ENCODE peak calls at places on chromosomes 1 and 21, in seven cellular contexts. G is H1, M is IMR-90, U is mesenchymal stem cell, V is neuronal stem cell, J is H9, E is trophoblast cell. R is an unnamed sample.

GRCh38 chr1:100089082-100089481 is 43.6 kb downstream of the SASS6 start:
- DNase-seq in G (no peak), E (no peak), V (no peak), M (no peak), U (no peak), J (no peak), R (no peak)

GRCh38 chr1:21175670-21176581 is 771 bp downstream of the EIF4G3 start:
- DNase-seq in M (no peak), E (no peak), U (peak), V (peak), J (peak), G (no peak), R (peak)

GRCh38 chr1:50735443-50735842 is 224.6 kb downstream of the FAF1 start:
- DNase-seq in M (peak), V (no peak), U (peak), J (no peak), G (no peak), E (no peak), R (peak)

GRCh38 chr1:78370356-78370755 is 120.4 kb upstream of the PTGFR start:
- DNase-seq in U (no peak), E (no peak), J (no peak), V (no peak), G (no peak), M (peak), R (no peak)

GRCh38 chr21:33478858-33479678 is 706 bp downstream of the TMEM50B start:
- DNase-seq in U (peak), J (peak), G (no peak), M (peak), V (peak), E (peak), R (peak)

GRCh38 chr1:22131875-22132486 is 10.9 kb downstream of the WNT4 start:
- DNase-seq in J (peak), G (peak), V (peak), E (peak), M (no peak), U (peak), R (peak)

GRCh38 chr1:101200513-101200912 is 36.3 kb upstream of the S1PR1 start:
- DNase-seq in J (peak), V (no peak), G (peak), M (peak), U (peak), E (no peak), R (peak)

GRCh38 chr1:228168563-228169270 is 3.1 kb downstream of the IBA57 start:
- DNase-seq in G (no peak), U (no peak), V (no peak), E (no peak), J (no peak), M (no peak), R (no peak)

GRCh38 chr1:32761253-32761877 is 55.8 kb downstream of the YARS1 start:
- DNase-seq in G (no peak), V (no peak), J (peak), M (peak), E (peak), U (peak), R (peak)

GRCh38 chr1:59498640-59499039 is 201.7 kb downstream of the FGGY start:
- DNase-seq in M (no peak), V (no peak), J (no peak), G (no peak), U (peak), E (no peak), R (no peak)

GRCh38 chr1:101112051-101112770 is 86.6 kb upstream of the DPH5 start:
- DNase-seq in V (no peak), U (no peak), E (no peak), J (no peak), G (no peak), M (no peak), R (no peak)

GRCh38 chr1:157495285-157495684 is 57.0 kb downstream of the FCRL5 start:
- DNase-seq in M (no peak), E (no peak), G (no peak), J (no peak), U (no peak), V (no peak), R (no peak)

GRCh38 chr1:156586323-156586722 is 5.3 kb upstream of the NAXE start:
- DNase-seq in E (no peak), U (no peak), M (no peak), G (no peak), V (no peak), J (no peak), R (no peak)

GRCh38 chr1:77664923-77665516 is 17.4 kb downstream of the ZZZ3 start:
- DNase-seq in E (no peak), G (no peak), M (no peak), U (no peak), J (no peak), V (no peak), R (no peak)

GRCh38 chr1:113928129-113928949 is 785 bp upstream of the HIPK1 start:
- DNase-seq in V (no peak), E (no peak), U (peak), J (no peak), G (no peak), M (peak), R (no peak)

GRCh38 chr1:163472267-163472666 is 150.5 kb downstream of the NUF2 start:
- DNase-seq in J (no peak), M (no peak), E (no peak), V (no peak), U (no peak), G (no peak), R (no peak)

GRCh38 chr1:166811691-166812090 is 27.6 kb upstream of the POGK start:
- DNase-seq in E (no peak), U (no peak), G (no peak), M (peak), V (no peak), J (no peak), R (no peak)

GRCh38 chr1:22141493-22141892 is 1.4 kb downstream of the WNT4 start:
- DNase-seq in G (no peak), U (peak), M (no peak), J (no peak), E (no peak), V (no peak), R (no peak)

GRCh38 chr1:61012365-61012764 is 70.0 kb upstream of the NFIA start:
- DNase-seq in M (no peak), U (no peak), G (no peak), E (no peak), J (no peak), V (no peak), R (no peak)

DNA sequence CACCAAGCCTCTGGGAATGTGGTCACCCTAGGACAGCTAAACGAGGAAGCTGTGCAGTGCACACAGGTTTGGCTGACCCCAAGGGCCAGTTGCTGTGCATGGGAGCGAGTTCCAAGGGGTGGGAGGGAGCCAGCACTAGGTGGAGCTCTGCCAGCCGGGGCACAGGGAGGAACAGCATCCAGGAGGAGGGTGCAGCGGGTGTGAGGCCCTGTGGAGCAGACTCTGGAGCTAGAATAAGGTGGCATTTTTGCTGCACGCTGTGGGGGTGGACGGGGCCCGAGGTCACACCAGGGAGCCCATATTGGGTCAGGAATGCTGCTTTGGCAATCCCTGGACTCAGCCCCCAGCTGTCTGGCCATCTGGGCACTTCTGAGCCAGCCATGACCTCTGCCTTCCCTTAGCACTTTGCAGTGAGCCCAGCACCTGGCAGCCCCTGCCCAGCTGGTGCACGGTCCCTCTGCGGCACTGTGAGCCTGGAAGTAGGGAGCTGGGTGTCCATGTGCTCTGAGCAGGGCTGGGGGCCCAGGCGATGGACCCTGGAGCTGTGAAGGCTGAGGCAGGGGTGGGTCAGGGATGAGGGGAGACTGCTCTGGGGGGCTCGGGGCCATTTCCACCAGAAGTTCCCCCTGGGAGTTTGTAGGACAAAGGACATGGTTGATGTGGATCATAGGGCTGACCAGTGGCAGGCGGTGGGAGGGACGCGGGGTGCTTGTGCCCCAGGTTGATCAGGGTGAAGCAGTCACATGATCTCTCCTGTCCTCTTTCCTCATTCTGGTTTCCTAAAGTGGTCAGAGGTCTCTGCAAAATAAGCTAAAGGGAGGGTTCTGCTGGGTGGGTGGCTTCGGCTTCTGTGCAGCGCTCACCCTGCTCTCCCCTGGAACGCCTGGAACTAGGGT is 8.9 kb downstream of the PDXK start:
- DNase-seq in E (peak), J (peak), V (no peak), G (no peak), M (peak), U (peak), R (no peak)
- H2BK5ac ChIP-seq in E (peak), J (no peak), V (peak), G (peak), M (peak), U (peak), R (peak)

GRCh38 chr21:39644069-39644468 is 31.3 kb downstream of the B3GALT5 start:
- DNase-seq in G (no peak), U (no peak), M (no peak), E (no peak), V (no peak), J (no peak), R (no peak)

GRCh38 chr21:39641827-39642450 is 29.2 kb downstream of the B3GALT5 start:
- DNase-seq in U (no peak), G (no peak), J (peak), E (no peak), M (no peak), V (no peak), R (no peak)

GRCh38 chr21:39637971-39638628 is 25.4 kb downstream of the B3GALT5 start:
- DNase-seq in V (no peak), J (no peak), G (no peak), M (no peak), E (no peak), U (no peak), R (no peak)

GRCh38 chr21:39637197-39637970 is 24.6 kb downstream of the B3GALT5 start:
- DNase-seq in V (no peak), U (no peak), J (peak), E (no peak), M (no peak), G (no peak), R (peak)

GRCh38 chr21:39640754-39641153 is 28.0 kb downstream of the B3GALT5 start:
- DNase-seq in U (no peak), J (peak), G (no peak), M (no peak), V (no peak), E (no peak), R (no peak)
- H2BK5ac ChIP-seq in U (no peak), J (no peak), G (no peak), M (no peak), V (no peak), E (no peak), R (no peak)

GRCh38 chr21:41686664-41687063 is 80.2 kb downstream of the RIPK4 start:
- DNase-seq in G (no peak), U (no peak), J (no peak), M (no peak), E (no peak), V (no peak), R (no peak)

GRCh38 chr21:41687633-41688032 is 79.2 kb downstream of the RIPK4 start:
- DNase-seq in J (no peak), E (no peak), G (no peak), V (no peak), M (no peak), U (no peak), R (no peak)

GRCh38 chr21:41684381-41685245 is 82.2 kb downstream of the RIPK4 start:
- DNase-seq in M (peak), V (no peak), U (peak), G (no peak), J (no peak), E (peak), R (peak)

GRCh38 chr21:41683815-41684214 is 83.0 kb downstream of the RIPK4 start:
- DNase-seq in J (no peak), U (no peak), M (no peak), E (no peak), G (no peak), V (no peak), R (no peak)

DNA sequence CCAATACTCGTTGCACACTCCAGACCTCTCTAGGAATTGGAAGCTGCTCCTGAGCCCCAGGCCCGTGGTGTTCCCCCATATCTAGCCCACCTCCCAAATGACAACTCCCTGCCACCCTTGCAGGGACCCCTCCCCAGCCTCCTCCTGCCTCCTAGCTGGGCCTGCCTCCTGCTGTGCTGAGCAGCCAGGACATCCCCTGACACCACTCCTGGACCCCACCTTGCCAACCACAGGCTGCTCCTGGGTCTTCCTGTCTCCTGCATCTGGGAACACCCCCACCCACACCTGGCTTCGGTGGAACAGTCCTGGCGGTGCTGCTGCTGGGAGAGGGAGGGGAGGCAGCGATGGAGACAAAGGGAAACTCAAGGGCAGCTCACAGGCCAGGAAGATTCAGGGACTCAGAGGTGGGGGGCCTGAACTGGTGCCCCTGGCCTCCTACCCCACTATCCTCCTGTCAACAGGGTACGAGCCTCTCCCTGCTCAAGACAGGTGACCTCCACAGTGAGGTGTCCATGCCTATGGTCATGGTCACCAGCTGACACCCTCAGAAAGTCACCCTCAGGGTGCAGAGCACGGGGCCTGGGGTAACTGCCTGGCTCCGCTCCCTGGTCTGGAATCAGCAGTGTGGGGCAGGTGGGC is 81.2 kb downstream of the RIPK4 start:
- DNase-seq in J (no peak), V (no peak), U (no peak), E (no peak), M (no peak), G (no peak), R (no peak)
- H2BK5ac ChIP-seq in J (no peak), V (no peak), U (no peak), E (no peak), M (no peak), G (no peak), R (no peak)

DNA sequence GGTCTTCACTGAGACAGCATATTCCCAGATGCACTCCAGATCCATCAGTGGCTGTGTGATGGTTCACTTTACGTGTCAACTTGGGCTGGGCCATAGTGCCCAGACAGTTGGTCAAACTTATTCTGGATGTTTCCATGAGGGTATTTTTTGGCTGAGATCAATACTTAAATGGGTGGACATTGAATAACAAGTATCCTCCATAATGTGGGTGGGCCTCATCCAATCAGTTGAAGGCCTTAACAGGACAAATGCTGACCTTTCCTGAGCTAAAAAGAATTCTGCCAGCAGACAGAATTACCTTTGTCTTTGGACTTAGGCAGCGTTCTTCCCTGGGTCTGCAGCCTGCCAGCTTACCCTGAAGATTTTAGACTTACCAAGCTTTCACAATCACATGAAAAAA is 513.0 kb downstream of the LTN1 start:
- DNase-seq in G (no peak), J (no peak), E (no peak), U (no peak), M (no peak), V (no peak), R (no peak)
- H2BK5ac ChIP-seq in G (no peak), J (no peak), E (no peak), U (no peak), M (no peak), V (no peak), R (no peak)

DNA sequence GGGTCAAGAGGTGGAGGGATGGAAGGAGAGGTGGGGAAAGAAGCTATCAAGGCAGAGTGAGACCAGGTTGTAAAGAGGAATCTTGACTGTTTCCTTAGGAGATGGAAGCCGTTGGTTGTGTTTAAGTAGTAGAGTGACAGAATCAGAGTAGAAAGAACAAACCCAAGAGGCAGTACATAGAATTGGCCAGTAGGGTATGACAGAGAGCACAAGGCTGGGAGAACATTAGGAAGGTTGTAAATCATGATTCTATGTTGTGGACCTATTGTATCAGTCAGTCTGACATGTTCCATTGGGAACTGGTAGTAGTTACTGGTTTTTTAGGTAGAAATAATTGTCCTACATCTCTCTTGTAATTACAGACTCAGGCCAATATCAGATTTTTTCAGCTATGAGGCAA is 486.9 kb upstream of the USP24 start:
- DNase-seq in U (peak), E (peak), V (no peak), M (no peak), G (no peak), J (no peak), R (peak)
- H2BK5ac ChIP-seq in U (no peak), E (no peak), V (no peak), M (peak), G (no peak), J (no peak), R (no peak)

DNA sequence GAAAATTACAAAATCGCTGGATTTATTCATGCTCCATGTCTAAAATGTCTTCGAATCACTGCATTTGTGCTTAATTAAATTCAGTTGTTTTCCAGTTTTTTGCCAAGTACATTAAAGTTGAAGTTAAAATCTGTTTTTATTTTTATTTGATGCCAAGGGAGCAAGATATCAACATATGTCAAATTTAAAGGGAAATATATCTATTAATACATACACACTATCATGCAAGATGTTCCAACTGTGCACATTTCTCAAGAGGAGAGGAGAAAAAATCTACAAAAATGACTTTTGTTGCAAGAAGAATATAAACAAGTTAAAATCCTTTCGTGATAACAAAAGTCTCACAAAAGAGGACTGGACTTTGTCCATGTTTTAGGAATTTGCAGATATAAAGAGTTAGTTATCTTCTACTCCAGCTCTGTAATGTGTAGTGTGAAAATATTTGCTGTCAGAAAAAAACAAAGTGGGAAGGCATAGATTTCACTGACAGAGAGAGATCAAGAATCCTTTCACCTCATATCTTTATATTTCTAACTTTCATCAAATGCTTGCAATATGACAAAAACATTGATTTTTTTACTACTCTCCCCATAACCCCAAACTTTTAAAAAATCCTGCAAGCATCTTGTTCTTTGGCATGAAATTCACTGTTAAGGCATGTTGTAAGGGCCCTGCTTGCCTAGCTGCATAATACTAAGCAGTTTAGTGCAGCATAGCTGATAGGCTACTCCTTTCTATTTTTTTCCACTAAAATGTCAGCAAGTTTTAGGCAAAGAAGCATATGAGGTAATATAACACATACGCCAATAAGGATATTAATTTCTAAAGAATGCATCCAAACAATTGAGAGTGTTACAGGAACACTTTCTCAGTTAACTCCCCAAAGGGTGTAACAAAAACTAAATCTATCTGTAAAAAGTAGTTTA is 340.2 kb upstream of the ADAMTS5 start:
- DNase-seq in G (no peak), U (peak), V (no peak), M (peak), E (no peak), J (no peak), R (no peak)
- H2BK5ac ChIP-seq in G (no peak), U (no peak), V (no peak), M (peak), E (no peak), J (no peak), R (no peak)

GRCh38 chr1:245361951-245362350 is 207.2 kb downstream of the KIF26B start:
- DNase-seq in E (no peak), U (no peak), J (no peak), G (no peak), M (no peak), V (no peak), R (no peak)

GRCh38 chr1:245361056-245361455 is 206.3 kb downstream of the KIF26B start:
- DNase-seq in M (no peak), E (no peak), V (no peak), U (no peak), G (no peak), J (no peak), R (no peak)

GRCh38 chr1:245365071-245365470 is 210.3 kb downstream of the KIF26B start:
- DNase-seq in G (no peak), E (no peak), J (no peak), V (no peak), U (no peak), M (no peak), R (no peak)

GRCh38 chr1:245365621-245366020 is 210.8 kb downstream of the KIF26B start:
- DNase-seq in J (no peak), V (no peak), U (no peak), G (no peak), M (no peak), E (no peak), R (no peak)

GRCh38 chr1:245363821-245364220 is 209.0 kb downstream of the KIF26B start:
- DNase-seq in E (no peak), J (no peak), M (peak), U (no peak), G (no peak), V (no peak), R (no peak)
- H2BK5ac ChIP-seq in E (no peak), J (no peak), M (no peak), U (no peak), G (no peak), V (no peak), R (no peak)

GRCh38 chr1:193054169-193054675 is 4.9 kb downstream of the UCHL5 start:
- DNase-seq in V (no peak), G (no peak), J (no peak), E (no peak), M (no peak), U (no peak), R (no peak)
- H2BK5ac ChIP-seq in V (no peak), G (no peak), J (no peak), E (no peak), M (no peak), U (no peak), R (no peak)

R was measured in mesendoderm.